ENCODE peak calls at places on chromosomes 1 and 21, in seven cellular contexts. I, N, B, W, V, J and H are unnamed samples.

GRCh38 chr1:21930629-21931170 is 6.4 kb downstream of the HSPG2 start:
- DNase-seq in V (no peak), I (no peak), J (no peak), W (no peak), N (no peak), B (no peak), H (no peak)

GRCh38 chr1:163664706-163665321 is 343.1 kb downstream of the NUF2 start:
- DNase-seq in V (no peak), N (peak; percentile 3), B (no peak), W (no peak), I (no peak), J (no peak), H (no peak)

GRCh38 chr1:20787100-20787774 is at the start of gene HP1BP3:
- DNase-seq in V (peak; percentile 88), B (peak; percentile 84), W (no peak), J (peak; percentile 60), N (peak; percentile 91), I (peak; percentile 94), H (peak; percentile 91)

GRCh38 chr1:115727706-115728249 is 40.7 kb downstream of the CASQ2 start:
- DNase-seq in I (peak; percentile 82), V (peak; percentile 82), B (no peak), J (no peak), N (peak; percentile 66), W (no peak), H (peak; percentile 93)

GRCh38 chr1:89557954-89558353 is 33.3 kb downstream of the LRRC8B start:
- DNase-seq in B (no peak), W (no peak), J (no peak), V (peak; percentile 7), N (no peak), I (no peak), H (no peak)

GRCh38 chr1:209412036-209412435 is 171.5 kb upstream of the CAMK1G start:
- DNase-seq in N (no peak), I (peak; percentile 45), J (no peak), V (peak; percentile 76), B (no peak), W (no peak), H (peak; percentile 40)

GRCh38 chr21:32587651-32588050 is 2.3 kb upstream of the TCP10L start:
- DNase-seq in J (no peak), W (no peak), B (no peak), I (no peak), V (no peak), N (no peak), H (no peak)

GRCh38 chr1:204417231-204417997 is 5.8 kb upstream of the PPP1R15B start:
- DNase-seq in B (no peak), I (peak; percentile 89), W (no peak), V (peak; percentile 99), N (peak; percentile 55), J (no peak), H (peak; percentile 97)

GRCh38 chr1:61234582-61234909 is 152.2 kb downstream of the NFIA start:
- DNase-seq in W (no peak), N (peak; percentile 24), I (no peak), V (no peak), B (no peak), J (no peak), H (no peak)